ENCODE peak calls at places on chromosome 20, in eight cellular contexts. W, M, L, D, U, H, T and Z are unnamed samples.

GRCh38 chr20:44319880-44320422 is 8.9 kb upstream of the FITM2 start:
- DNase-seq in W (no peak), M (no peak), L (no peak), D (no peak), U (no peak), H (no peak), T (no peak), Z (no peak)

GRCh38 chr20:34064286-34064685 is 47.8 kb downstream of the EIF2S2 start:
- DNase-seq in W (no peak), M (no peak), L (no peak), D (no peak), U (no peak), H (no peak), T (no peak), Z (no peak)

GRCh38 chr20:42125426-42125825 is 507.2 kb upstream of the CHD6 start:
- DNase-seq in W (no peak), M (no peak), L (no peak), D (no peak), U (no peak), H (no peak), T (no peak), Z (no peak)

GRCh38 chr20:61895686-61896057 is 170.0 kb downstream of the TAF4 start:
- DNase-seq in W (no peak), M (no peak), L (no peak), D (no peak), U (no peak), H (no peak), T (no peak), Z (no peak)

GRCh38 chr20:47236639-47236900 is 119.9 kb downstream of the ZMYND8 start:
- DNase-seq in W (no peak), M (no peak), L (no peak), D (no peak), U (no peak), H (no peak), T (no peak), Z (no peak)

GRCh38 chr20:52207020-52207810 is 15.6 kb upstream of the ZFP64 start:
- DNase-seq in W (no peak), M (no peak), L (no peak), D (no peak), U (no peak), H (no peak), T (no peak), Z (no peak)

GRCh38 chr20:49381558-49382493 is 100.6 kb downstream of the KCNB1 start:
- DNase-seq in W (no peak), M (no peak), L (no peak), D (no peak), U (peak), H (no peak), T (peak), Z (peak)

GRCh38 chr20:45235995-45236394 is 14.8 kb downstream of the SEMG2 start:
- DNase-seq in W (no peak), M (no peak), L (no peak), D (no peak), U (no peak), H (peak), T (no peak), Z (no peak)

GRCh38 chr20:33211817-33212424 is 5.2 kb upstream of the BPIFA3 start:
- DNase-seq in W (no peak), M (peak), L (no peak), D (no peak), U (peak), H (peak), T (no peak), Z (peak)

GRCh38 chr20:17680836-17681740 is 954 bp downstream of the RRBP1 start:
- DNase-seq in W (peak), M (peak), L (peak), D (peak), U (peak), H (peak), T (peak), Z (peak)